ENCODE peak calls at places on chromosomes 4 and X, in four cellular contexts. Z is fibroblast of pulmonary artery, E is coronary artery, Q is globus pallidus. I is an unnamed sample.

GRCh38 chr4:95644417-95644816 is 95.6 kb upstream of the UNC5C start:
- DNase-seq in Z (no peak), E (no peak), Q (no peak), I (no peak)

GRCh38 chrX:11629593-11630211 is 36.0 kb downstream of the ARHGAP6 start:
- DNase-seq in Z (peak), E (no peak), Q (no peak), I (peak)

GRCh38 chrX:110045421-110045820 is 42.5 kb downstream of the TMEM164 start:
- DNase-seq in Z (no peak), Q (no peak), E (no peak), I (no peak)

GRCh38 chr4:80685219-80685618 is 345.3 kb upstream of the BMP3 start:
- DNase-seq in Q (no peak), Z (no peak), E (no peak), I (no peak)

GRCh38 chr4:151434183-151434860 is 25.3 kb downstream of the FHIP1A start:
- DNase-seq in Z (peak), E (no peak), Q (no peak), I (peak)

GRCh38 chrX:120562569-120562926 is 1.8 kb upstream of the CUL4B start:
- DNase-seq in Z (no peak), E (no peak), Q (no peak), I (no peak)

GRCh38 chrX:118847676-118848075 is 24.1 kb downstream of the ZCCHC12 start:
- DNase-seq in Q (peak), E (no peak), Z (peak), I (peak)

GRCh38 chr4:26144526-26145167 is 176.2 kb upstream of the RBPJ start:
- DNase-seq in Z (no peak), E (no peak), Q (no peak), I (no peak)

GRCh38 chr4:83605744-83606172 is 69.8 kb downstream of the GPAT3 start:
- DNase-seq in E (no peak), Z (no peak), Q (no peak), I (no peak)

GRCh38 chrX:48752498-48752897 is 9.0 kb upstream of the GLOD5 start:
- DNase-seq in Z (no peak), E (no peak), Q (no peak), I (no peak)

GRCh38 chrX:2691543-2692220 is 587 bp downstream of the CD99 start:
- DNase-seq in Q (no peak), Z (peak), E (no peak), I (no peak)

GRCh38 chrX:24221872-24222271 is 72.3 kb downstream of the ZFX start:
- DNase-seq in Z (no peak), E (no peak), Q (no peak), I (no peak)

GRCh38 chr4:185318679-185319078 is 77.0 kb downstream of the LRP2BP start:
- DNase-seq in Q (no peak), E (no peak), Z (peak), I (no peak)

GRCh38 chrX:21968333-21968732 is 27.8 kb downstream of the SMS start:
- DNase-seq in Z (no peak), E (no peak), Q (no peak), I (no peak)

GRCh38 chrX:88284844-88285243 is 462.2 kb upstream of the CPXCR1 start:
- DNase-seq in E (no peak), Q (no peak), Z (no peak), I (no peak)

GRCh38 chr4:154569028-154569427 is 6.2 kb downstream of the FGB start:
- DNase-seq in Z (no peak), E (no peak), Q (no peak), I (no peak)

GRCh38 chrX:149039057-149039456 is 466.0 kb downstream of the IDS start:
- DNase-seq in Z (no peak), E (no peak), Q (no peak), I (no peak)

GRCh38 chr4:78510681-78511080 is 40.9 kb upstream of the ANXA3 start:
- DNase-seq in E (no peak), Q (no peak), Z (no peak), I (no peak)

GRCh38 chr4:177033130-177033529 is 240.4 kb upstream of the VEGFC start:
- DNase-seq in Q (no peak), E (no peak), Z (no peak), I (no peak)

GRCh38 chrX:102968216-102968615 is 31.1 kb downstream of the RAB40AL start:
- DNase-seq in Z (no peak), E (no peak), Q (no peak), I (no peak)

GRCh38 chr4:41205854-41206460 is 8.4 kb downstream of the APBB2 start:
- DNase-seq in E (no peak), Q (no peak), Z (no peak), I (no peak)

GRCh38 chr4:127249066-127249766 is 383.5 kb upstream of the INTU start:
- DNase-seq in Q (no peak), E (no peak), Z (peak), I (no peak)

GRCh38 chrX:86028681-86029080 is 18.7 kb downstream of the CHM start:
- DNase-seq in E (no peak), Z (no peak), Q (no peak), I (no peak)

GRCh38 chrX:123175366-123176122 is 8.5 kb upstream of the GRIA3 start:
- DNase-seq in Z (no peak), Q (no peak), E (no peak), I (no peak)

GRCh38 chr4:149145803-149146202 is 669.8 kb downstream of the IQCM start:
- DNase-seq in Z (no peak), E (no peak), Q (no peak), I (no peak)

GRCh38 chrX:112025753-112026152 is 56.8 kb downstream of the TRPC5 start:
- DNase-seq in Z (no peak), E (no peak), Q (no peak), I (no peak)

GRCh38 chr4:66266035-66266434 is 595.7 kb upstream of the EPHA5 start:
- DNase-seq in E (no peak), Z (no peak), Q (no peak), I (no peak)

GRCh38 chr4:160318567-160319220 is 1215.8 kb downstream of the RAPGEF2 start:
- DNase-seq in Q (no peak), E (no peak), Z (peak), I (no peak)